ENCODE peak calls at places on chromosomes 3 and 15, in five cellular contexts. One of them, this sample, is unnamed.

GRCh38 chr3:172273378-172273777 is 174.9 kb downstream of the GHSR start:
- DNase-seq in uterus: no peak
- DNase-seq in GM23248: no peak
- DNase-seq in transverse colon: no peak
- DNase-seq in heart left ventricle: no peak
- DNase-seq in this sample: no peak

GRCh38 chr3:131739211-131739610 is 236.4 kb upstream of the MRPL3 start:
- DNase-seq in uterus: no peak
- DNase-seq in GM23248: no peak
- DNase-seq in transverse colon: no peak
- DNase-seq in heart left ventricle: no peak
- DNase-seq in this sample: no peak

GRCh38 chr3:60659098-60659497 is 592.2 kb downstream of the FHIT start:
- DNase-seq in uterus: no peak
- DNase-seq in GM23248: no peak
- DNase-seq in transverse colon: no peak
- DNase-seq in heart left ventricle: no peak
- DNase-seq in this sample: no peak

GRCh38 chr15:83206971-83207621 is 527 bp downstream of the HDGFL3 start:
- DNase-seq in uterus: peak
- DNase-seq in GM23248: peak
- DNase-seq in transverse colon: peak
- DNase-seq in heart left ventricle: peak
- DNase-seq in this sample: peak

GRCh38 chr15:31516874-31517273 is 190.2 kb downstream of the KLF13 start:
- DNase-seq in uterus: no peak
- DNase-seq in GM23248: no peak
- DNase-seq in transverse colon: no peak
- DNase-seq in heart left ventricle: no peak
- DNase-seq in this sample: no peak

GRCh38 chr15:78873796-78874761 is 1.4 kb downstream of the MORF4L1 start:
- DNase-seq in uterus: peak
- DNase-seq in GM23248: peak
- DNase-seq in transverse colon: peak
- DNase-seq in heart left ventricle: no peak
- DNase-seq in this sample: peak

GRCh38 chr3:9222049-9222448 is 27.4 kb downstream of the SRGAP3 start:
- DNase-seq in uterus: no peak
- DNase-seq in GM23248: no peak
- DNase-seq in transverse colon: no peak
- DNase-seq in heart left ventricle: no peak
- DNase-seq in this sample: no peak

GRCh38 chr3:29972594-29972993 is 633.8 kb upstream of the TGFBR2 start:
- DNase-seq in uterus: no peak
- DNase-seq in GM23248: peak
- DNase-seq in transverse colon: no peak
- DNase-seq in heart left ventricle: peak
- DNase-seq in this sample: no peak

GRCh38 chr3:42723146-42723683 is 20.6 kb upstream of the HHATL start:
- DNase-seq in uterus: no peak
- DNase-seq in GM23248: peak
- DNase-seq in transverse colon: no peak
- DNase-seq in heart left ventricle: no peak
- DNase-seq in this sample: no peak

GRCh38 chr15:72375501-72375845 is 341 bp downstream of the HEXA start:
- DNase-seq in uterus: no peak
- DNase-seq in GM23248: no peak
- DNase-seq in transverse colon: peak
- DNase-seq in heart left ventricle: no peak
- DNase-seq in this sample: no peak

GRCh38 chr15:39114690-39115378 is 466.0 kb upstream of the THBS1 start:
- DNase-seq in uterus: no peak
- DNase-seq in GM23248: no peak
- DNase-seq in transverse colon: no peak
- DNase-seq in heart left ventricle: no peak
- DNase-seq in this sample: no peak

GRCh38 chr3:923161-923910 is 169.5 kb upstream of the CNTN6 start:
- DNase-seq in uterus: no peak
- DNase-seq in GM23248: no peak
- DNase-seq in transverse colon: no peak
- DNase-seq in heart left ventricle: no peak
- DNase-seq in this sample: no peak

GRCh38 chr3:48926425-48927392 is 8.1 kb downstream of the ARIH2 start:
- DNase-seq in uterus: no peak
- DNase-seq in GM23248: peak
- DNase-seq in transverse colon: peak
- DNase-seq in heart left ventricle: no peak
- DNase-seq in this sample: no peak

GRCh38 chr15:46280753-46281521 is 646.1 kb downstream of the SQOR start:
- DNase-seq in uterus: no peak
- DNase-seq in GM23248: no peak
- DNase-seq in transverse colon: no peak
- DNase-seq in heart left ventricle: no peak
- DNase-seq in this sample: no peak

GRCh38 chr15:59232476-59232875 is 25.8 kb downstream of the LDHAL6B start:
- DNase-seq in uterus: no peak
- DNase-seq in GM23248: peak
- DNase-seq in transverse colon: no peak
- DNase-seq in heart left ventricle: no peak
- DNase-seq in this sample: no peak

GRCh38 chr15:38389924-38390542 is 63.9 kb upstream of the FAM98B start:
- DNase-seq in uterus: peak
- DNase-seq in GM23248: peak
- DNase-seq in transverse colon: peak
- DNase-seq in heart left ventricle: peak
- DNase-seq in this sample: peak

GRCh38 chr3:140791368-140791767 is 113.5 kb downstream of the TRIM42 start:
- DNase-seq in uterus: no peak
- DNase-seq in GM23248: no peak
- DNase-seq in transverse colon: no peak
- DNase-seq in heart left ventricle: no peak
- DNase-seq in this sample: no peak

GRCh38 chr3:42905740-42906084 is 230 bp upstream of the ZNF662 start:
- DNase-seq in uterus: no peak
- DNase-seq in GM23248: no peak
- DNase-seq in transverse colon: no peak
- DNase-seq in heart left ventricle: no peak
- DNase-seq in this sample: no peak

GRCh38 chr3:57078366-57079220 is 18.1 kb downstream of the SPATA12 start:
- DNase-seq in uterus: peak
- DNase-seq in GM23248: peak
- DNase-seq in transverse colon: peak
- DNase-seq in heart left ventricle: peak
- DNase-seq in this sample: peak

GRCh38 chr3:4343258-4343657 is 40.1 kb downstream of the SETMAR start:
- DNase-seq in uterus: no peak
- DNase-seq in GM23248: peak
- DNase-seq in transverse colon: no peak
- DNase-seq in heart left ventricle: no peak
- DNase-seq in this sample: no peak

GRCh38 chr3:31704651-31705179 is 172.0 kb downstream of the STT3B start:
- DNase-seq in uterus: no peak
- DNase-seq in GM23248: peak
- DNase-seq in transverse colon: peak
- DNase-seq in heart left ventricle: peak
- DNase-seq in this sample: peak

GRCh38 chr3:12446298-12446697 is 38.0 kb upstream of the TSEN2 start:
- DNase-seq in uterus: no peak
- DNase-seq in GM23248: no peak
- DNase-seq in transverse colon: no peak
- DNase-seq in heart left ventricle: no peak
- DNase-seq in this sample: no peak
- H3K27ac ChIP-seq in uterus: no peak
- H3K27ac ChIP-seq in GM23248: no peak
- H3K27ac ChIP-seq in transverse colon: peak
- H3K27ac ChIP-seq in heart left ventricle: no peak
- H3K27ac ChIP-seq in this sample: no peak

DNA sequence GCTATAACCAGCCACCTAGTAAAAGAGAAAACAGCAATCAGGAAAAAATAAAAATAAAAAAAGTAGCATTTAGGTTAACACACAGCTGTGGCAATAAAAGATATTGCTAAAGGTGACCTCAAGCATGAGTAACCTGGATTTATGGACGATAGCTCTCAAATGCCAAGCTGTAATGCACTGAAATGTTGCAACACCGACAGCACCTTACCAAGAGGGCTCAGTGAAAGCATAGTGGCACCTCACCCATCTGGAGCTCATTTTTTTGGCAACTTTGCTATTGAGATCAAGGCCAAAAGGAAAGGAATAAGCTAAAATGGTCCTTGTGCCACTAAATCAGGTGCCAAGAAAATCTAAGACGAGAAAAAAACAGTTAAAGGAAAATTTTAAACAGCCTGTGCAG is 2.5 kb downstream of the HACD2 start:
- DNase-seq in uterus: no peak
- DNase-seq in GM23248: no peak
- DNase-seq in transverse colon: peak
- DNase-seq in heart left ventricle: no peak
- DNase-seq in this sample: no peak
- H3K27ac ChIP-seq in uterus: no peak
- H3K27ac ChIP-seq in GM23248: no peak
- H3K27ac ChIP-seq in transverse colon: peak
- H3K27ac ChIP-seq in heart left ventricle: no peak
- H3K27ac ChIP-seq in this sample: no peak

GRCh38 chr15:67782592-67782991 is 42.7 kb upstream of the SKOR1 start:
- DNase-seq in uterus: no peak
- DNase-seq in GM23248: no peak
- DNase-seq in transverse colon: no peak
- DNase-seq in heart left ventricle: no peak
- DNase-seq in this sample: no peak
- H3K27ac ChIP-seq in uterus: no peak
- H3K27ac ChIP-seq in GM23248: no peak
- H3K27ac ChIP-seq in transverse colon: no peak
- H3K27ac ChIP-seq in heart left ventricle: no peak
- H3K27ac ChIP-seq in this sample: no peak

GRCh38 chr15:45228931-45229330 is 23.1 kb upstream of the SLC28A2 start:
- DNase-seq in uterus: no peak
- DNase-seq in GM23248: peak
- DNase-seq in transverse colon: no peak
- DNase-seq in heart left ventricle: no peak
- DNase-seq in this sample: no peak

GRCh38 chr15:45221967-45222366 is 30.1 kb upstream of the SLC28A2 start:
- DNase-seq in uterus: no peak
- DNase-seq in GM23248: no peak
- DNase-seq in transverse colon: no peak
- DNase-seq in heart left ventricle: no peak
- DNase-seq in this sample: no peak

GRCh38 chr15:45225506-45226273 is 26.3 kb upstream of the SLC28A2 start:
- DNase-seq in uterus: no peak
- DNase-seq in GM23248: no peak
- DNase-seq in transverse colon: no peak
- DNase-seq in heart left ventricle: no peak
- DNase-seq in this sample: no peak

GRCh38 chr15:45221053-45221599 is 30.9 kb upstream of the SLC28A2 start:
- DNase-seq in uterus: no peak
- DNase-seq in GM23248: no peak
- DNase-seq in transverse colon: no peak
- DNase-seq in heart left ventricle: no peak
- DNase-seq in this sample: no peak

DNA sequence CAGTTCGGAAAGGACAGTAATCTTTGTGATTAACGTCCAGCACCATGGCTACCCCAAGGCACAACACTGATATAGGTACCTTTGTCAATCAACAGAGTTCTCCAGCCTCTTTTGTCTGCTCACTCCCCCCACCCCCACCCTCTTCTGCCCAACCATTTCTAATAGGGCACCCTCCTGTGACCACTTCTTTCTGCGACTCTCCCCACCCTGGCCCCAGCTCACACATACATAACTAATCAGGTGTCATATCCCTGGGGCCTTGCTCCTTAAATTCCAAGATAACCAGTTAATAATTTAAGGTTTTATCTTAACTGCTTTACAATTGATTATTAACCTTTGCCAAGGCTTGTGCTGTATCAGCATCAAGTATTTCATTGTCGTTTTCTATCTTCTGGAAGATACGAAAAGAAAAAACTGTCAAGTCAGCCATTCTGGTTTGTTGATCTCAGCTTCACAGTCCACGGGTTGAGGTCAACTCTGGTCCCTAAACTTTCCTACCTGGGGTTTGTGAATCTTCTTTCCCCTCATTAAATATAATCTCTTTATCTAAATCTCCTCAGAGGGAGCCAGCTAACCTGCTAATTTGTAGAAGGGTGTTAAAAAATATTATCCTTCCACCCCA is 27.3 kb upstream of the SLC28A2 start:
- DNase-seq in uterus: no peak
- DNase-seq in GM23248: no peak
- DNase-seq in transverse colon: no peak
- DNase-seq in heart left ventricle: no peak
- DNase-seq in this sample: no peak
- H3K27ac ChIP-seq in uterus: no peak
- H3K27ac ChIP-seq in GM23248: no peak
- H3K27ac ChIP-seq in transverse colon: no peak
- H3K27ac ChIP-seq in heart left ventricle: no peak
- H3K27ac ChIP-seq in this sample: no peak

GRCh38 chr3:12998648-12999047 is 74.6 kb downstream of the IQSEC1 start:
- DNase-seq in uterus: no peak
- DNase-seq in GM23248: no peak
- DNase-seq in transverse colon: peak
- DNase-seq in heart left ventricle: no peak
- DNase-seq in this sample: no peak
- H3K27ac ChIP-seq in uterus: no peak
- H3K27ac ChIP-seq in GM23248: no peak
- H3K27ac ChIP-seq in transverse colon: peak
- H3K27ac ChIP-seq in heart left ventricle: peak
- H3K27ac ChIP-seq in this sample: peak

DNA sequence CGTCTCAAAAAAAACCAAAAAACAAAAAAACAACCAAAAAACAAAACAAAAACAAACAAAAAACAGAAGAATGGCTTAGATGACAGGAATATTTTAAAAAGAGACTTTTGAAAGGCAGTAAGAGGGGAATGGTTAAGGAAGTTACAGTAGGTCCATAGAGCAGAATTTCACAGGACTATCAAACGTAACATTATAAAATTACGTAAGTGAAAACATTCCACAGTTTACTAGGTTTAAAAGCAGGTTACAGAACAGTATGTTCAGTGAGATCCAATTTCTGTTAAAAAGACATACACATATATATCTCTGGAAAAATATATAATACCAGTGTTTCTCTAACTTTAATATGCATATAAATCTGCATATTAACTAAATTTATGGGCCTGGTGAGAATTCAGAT is 50.2 kb upstream of the MUC13 start:
- DNase-seq in uterus: no peak
- DNase-seq in GM23248: no peak
- DNase-seq in transverse colon: no peak
- DNase-seq in heart left ventricle: no peak
- DNase-seq in this sample: no peak
- H3K27ac ChIP-seq in uterus: peak
- H3K27ac ChIP-seq in GM23248: peak
- H3K27ac ChIP-seq in transverse colon: peak
- H3K27ac ChIP-seq in heart left ventricle: peak
- H3K27ac ChIP-seq in this sample: peak

This sample was measured in heart right ventricle.